ENCODE peak calls at places on chromosomes 11 and 22, in four cellular contexts. One of them, this sample, is unnamed.

GRCh38 chr22:22714600-22715361 is 70.4 kb downstream of the GGTLC2 start:
- DNase-seq in endothelial cell of umbilical vein: no peak
- DNase-seq in fibroblast of lung: no peak
- DNase-seq in fibroblast of the aortic adventitia: no peak
- DNase-seq in this sample: no peak

GRCh38 chr11:77672276-77672675 is 34.7 kb upstream of the CLNS1A start:
- DNase-seq in endothelial cell of umbilical vein: no peak
- DNase-seq in fibroblast of the aortic adventitia: peak; percentile 95
- DNase-seq in fibroblast of lung: peak; percentile 95
- DNase-seq in this sample: peak; percentile 90

GRCh38 chr22:40728731-40729189 is 49.5 kb downstream of the MCHR1 start:
- DNase-seq in endothelial cell of umbilical vein: no peak
- DNase-seq in fibroblast of lung: peak; percentile 56
- DNase-seq in fibroblast of the aortic adventitia: peak; percentile 37
- DNase-seq in this sample: peak; percentile 24

GRCh38 chr11:57762235-57762866 is 749 bp downstream of the CTNND1 start:
- DNase-seq in fibroblast of the aortic adventitia: no peak
- DNase-seq in fibroblast of lung: no peak
- DNase-seq in endothelial cell of umbilical vein: no peak
- DNase-seq in this sample: no peak

GRCh38 chr11:2779981-2780849 is 80.4 kb upstream of the KCNQ1OT1 start:
- DNase-seq in fibroblast of the aortic adventitia: no peak
- DNase-seq in fibroblast of lung: no peak
- DNase-seq in endothelial cell of umbilical vein: peak; percentile 30
- DNase-seq in this sample: no peak

GRCh38 chr22:43441216-43441615 is 29.4 kb downstream of the MPPED1 start:
- DNase-seq in endothelial cell of umbilical vein: no peak
- DNase-seq in fibroblast of lung: no peak
- DNase-seq in fibroblast of the aortic adventitia: no peak
- DNase-seq in this sample: no peak

GRCh38 chr11:115623021-115623451 is 118.8 kb upstream of the CADM1 start:
- DNase-seq in endothelial cell of umbilical vein: no peak
- DNase-seq in fibroblast of lung: peak; percentile 99
- DNase-seq in fibroblast of the aortic adventitia: peak; percentile 32
- DNase-seq in this sample: peak; percentile 92

GRCh38 chr11:47848636-47849155 is 546 bp upstream of the NUP160 start:
- DNase-seq in fibroblast of the aortic adventitia: no peak
- DNase-seq in endothelial cell of umbilical vein: no peak
- DNase-seq in fibroblast of lung: no peak
- DNase-seq in this sample: no peak

GRCh38 chr22:22576244-22576988 is 17.4 kb upstream of the PRAME start:
- DNase-seq in endothelial cell of umbilical vein: peak; percentile 31
- DNase-seq in fibroblast of lung: peak; percentile 16
- DNase-seq in fibroblast of the aortic adventitia: peak; percentile 36
- DNase-seq in this sample: peak; percentile 74

GRCh38 chr11:122453586-122453985 is 201.9 kb upstream of the UBASH3B start:
- DNase-seq in endothelial cell of umbilical vein: no peak
- DNase-seq in fibroblast of the aortic adventitia: no peak
- DNase-seq in fibroblast of lung: no peak
- DNase-seq in this sample: no peak

GRCh38 chr22:33467718-33468117 is 409.5 kb upstream of the SYN3 start:
- DNase-seq in fibroblast of the aortic adventitia: peak; percentile 42
- DNase-seq in fibroblast of lung: no peak
- DNase-seq in endothelial cell of umbilical vein: no peak
- DNase-seq in this sample: no peak

GRCh38 chr11:67024410-67024809 is 1.5 kb downstream of the SYT12 start:
- DNase-seq in fibroblast of lung: peak; percentile 30
- DNase-seq in endothelial cell of umbilical vein: no peak
- DNase-seq in fibroblast of the aortic adventitia: no peak
- DNase-seq in this sample: no peak

GRCh38 chr22:31241200-31241599 is 29.1 kb downstream of the LIMK2 start:
- DNase-seq in fibroblast of lung: peak; percentile 49
- DNase-seq in fibroblast of the aortic adventitia: no peak
- DNase-seq in endothelial cell of umbilical vein: peak; percentile 62
- DNase-seq in this sample: peak; percentile 19

GRCh38 chr11:11346249-11346648 is 6.8 kb downstream of the CSNK2A3 start:
- DNase-seq in fibroblast of the aortic adventitia: no peak
- DNase-seq in fibroblast of lung: no peak
- DNase-seq in endothelial cell of umbilical vein: no peak
- DNase-seq in this sample: no peak

GRCh38 chr11:117828641-117829368 is 4.3 kb upstream of the FXYD2 start:
- DNase-seq in fibroblast of lung: peak; percentile 86
- DNase-seq in endothelial cell of umbilical vein: peak; percentile 54
- DNase-seq in fibroblast of the aortic adventitia: peak; percentile 23
- DNase-seq in this sample: no peak

GRCh38 chr11:46387919-46388618 is 3.5 kb downstream of the CHRM4 start:
- DNase-seq in fibroblast of the aortic adventitia: peak; percentile 29
- DNase-seq in endothelial cell of umbilical vein: no peak
- DNase-seq in fibroblast of lung: no peak
- DNase-seq in this sample: no peak

GRCh38 chr22:36052505-36052941 is 23.9 kb upstream of the RBFOX2 start:
- DNase-seq in fibroblast of lung: peak; percentile 76
- DNase-seq in endothelial cell of umbilical vein: no peak
- DNase-seq in fibroblast of the aortic adventitia: no peak
- DNase-seq in this sample: peak; percentile 74

GRCh38 chr11:26858098-26858497 is 135.8 kb upstream of the FIBIN start:
- DNase-seq in fibroblast of the aortic adventitia: no peak
- DNase-seq in fibroblast of lung: no peak
- DNase-seq in endothelial cell of umbilical vein: no peak
- DNase-seq in this sample: no peak

GRCh38 chr22:46813816-46814597 is 51.6 kb downstream of the TBC1D22A start:
- DNase-seq in fibroblast of the aortic adventitia: peak; percentile 83
- DNase-seq in endothelial cell of umbilical vein: peak; percentile 54
- DNase-seq in fibroblast of lung: peak; percentile 85
- DNase-seq in this sample: peak; percentile 46

GRCh38 chr11:122807731-122808485 is 30.4 kb upstream of the CRTAM start:
- DNase-seq in endothelial cell of umbilical vein: no peak
- DNase-seq in fibroblast of lung: no peak
- DNase-seq in fibroblast of the aortic adventitia: no peak
- DNase-seq in this sample: peak; percentile 40

GRCh38 chr11:31882951-31883392 is 71.8 kb upstream of the PAX6 start:
- DNase-seq in endothelial cell of umbilical vein: no peak
- DNase-seq in fibroblast of the aortic adventitia: no peak
- DNase-seq in fibroblast of lung: peak; percentile 39
- DNase-seq in this sample: no peak

GRCh38 chr22:27801616-27802388 is at the start of gene MN1:
- DNase-seq in fibroblast of the aortic adventitia: peak; percentile 63
- DNase-seq in endothelial cell of umbilical vein: peak; percentile 68
- DNase-seq in fibroblast of lung: peak; percentile 66
- DNase-seq in this sample: peak; percentile 67

GRCh38 chr11:117391181-117391580 is 63.5 kb downstream of the CEP164 start:
- DNase-seq in fibroblast of lung: no peak
- DNase-seq in endothelial cell of umbilical vein: no peak
- DNase-seq in fibroblast of the aortic adventitia: no peak
- DNase-seq in this sample: no peak

GRCh38 chr22:19779011-19779421 is 18.4 kb downstream of the TBX1 start:
- DNase-seq in fibroblast of lung: no peak
- DNase-seq in endothelial cell of umbilical vein: no peak
- DNase-seq in fibroblast of the aortic adventitia: no peak
- DNase-seq in this sample: no peak

GRCh38 chr11:119699227-119699626 is 29.8 kb downstream of the NECTIN1 start:
- DNase-seq in fibroblast of the aortic adventitia: peak; percentile 47
- DNase-seq in endothelial cell of umbilical vein: no peak
- DNase-seq in fibroblast of lung: no peak
- DNase-seq in this sample: peak; percentile 30

GRCh38 chr22:39147335-39148023 is 5.0 kb downstream of the CBX7 start:
- DNase-seq in fibroblast of lung: no peak
- DNase-seq in fibroblast of the aortic adventitia: no peak
- DNase-seq in endothelial cell of umbilical vein: no peak
- DNase-seq in this sample: no peak

GRCh38 chr22:39144101-39144815 is 8.2 kb downstream of the CBX7 start:
- DNase-seq in fibroblast of the aortic adventitia: peak; percentile 43
- DNase-seq in endothelial cell of umbilical vein: no peak
- DNase-seq in fibroblast of lung: peak; percentile 38
- DNase-seq in this sample: peak; percentile 44

GRCh38 chr22:39148727-39149535 is 3.5 kb downstream of the CBX7 start:
- DNase-seq in fibroblast of the aortic adventitia: no peak
- DNase-seq in fibroblast of lung: no peak
- DNase-seq in endothelial cell of umbilical vein: peak; percentile 42
- DNase-seq in this sample: no peak

GRCh38 chr22:39148024-39148726 is 4.3 kb downstream of the CBX7 start:
- DNase-seq in endothelial cell of umbilical vein: no peak
- DNase-seq in fibroblast of the aortic adventitia: no peak
- DNase-seq in fibroblast of lung: no peak
- DNase-seq in this sample: no peak

GRCh38 chr22:39146256-39147101 is 6.0 kb downstream of the CBX7 start:
- DNase-seq in fibroblast of lung: no peak
- DNase-seq in fibroblast of the aortic adventitia: no peak
- DNase-seq in endothelial cell of umbilical vein: no peak
- DNase-seq in this sample: no peak
- H3K4me3 ChIP-seq in fibroblast of lung: peak overlapping the region; percentile 51
- H3K4me3 ChIP-seq in fibroblast of the aortic adventitia: peak overlapping the region; percentile 62
- H3K4me3 ChIP-seq in endothelial cell of umbilical vein: no peak overlapping the region
- H3K4me3 ChIP-seq in this sample: peak overlapping the region; percentile 48

GRCh38 chr11:65661599-65662246 is 993 bp downstream of the RELA start:
- DNase-seq in endothelial cell of umbilical vein: no peak
- DNase-seq in fibroblast of lung: no peak
- DNase-seq in fibroblast of the aortic adventitia: no peak
- DNase-seq in this sample: no peak

GRCh38 chr11:65663634-65664200 is 1.0 kb upstream of the RELA start:
- DNase-seq in endothelial cell of umbilical vein: peak; percentile 63
- DNase-seq in fibroblast of lung: peak; percentile 39
- DNase-seq in fibroblast of the aortic adventitia: peak; percentile 81
- DNase-seq in this sample: peak; percentile 86

GRCh38 chr11:65662247-65662801 is 392 bp downstream of the RELA start:
- DNase-seq in fibroblast of the aortic adventitia: peak; percentile 19
- DNase-seq in endothelial cell of umbilical vein: peak; percentile 60
- DNase-seq in fibroblast of lung: peak; percentile 14
- DNase-seq in this sample: no peak

GRCh38 chr11:65660038-65660437 is 2.7 kb downstream of the RELA start:
- DNase-seq in fibroblast of lung: no peak
- DNase-seq in endothelial cell of umbilical vein: no peak
- DNase-seq in fibroblast of the aortic adventitia: no peak
- DNase-seq in this sample: no peak

GRCh38 chr11:65662802-65663633 is at the start of gene RELA:
- DNase-seq in endothelial cell of umbilical vein: peak; percentile 92
- DNase-seq in fibroblast of the aortic adventitia: peak; percentile 94
- DNase-seq in fibroblast of lung: peak; percentile 92
- DNase-seq in this sample: peak; percentile 96
- TF ChIP-seq CTCF in endothelial cell of umbilical vein: no peak
- TF ChIP-seq CTCF in fibroblast of the aortic adventitia: no peak
- TF ChIP-seq CTCF in fibroblast of lung: no peak
- TF ChIP-seq CTCF in this sample: no peak

GRCh38 chr22:45212992-45213751 is 27.5 kb downstream of the KIAA0930 start:
- DNase-seq in fibroblast of lung: peak; percentile 76
- DNase-seq in fibroblast of the aortic adventitia: peak; percentile 70
- DNase-seq in endothelial cell of umbilical vein: no peak
- DNase-seq in this sample: no peak
- H3K4me3 ChIP-seq in fibroblast of lung: peak overlapping the region; percentile 27
- H3K4me3 ChIP-seq in fibroblast of the aortic adventitia: peak overlapping the region; percentile 70
- H3K4me3 ChIP-seq in endothelial cell of umbilical vein: peak overlapping the region; percentile 51
- H3K4me3 ChIP-seq in this sample: peak overlapping the region; percentile 65

DNA sequence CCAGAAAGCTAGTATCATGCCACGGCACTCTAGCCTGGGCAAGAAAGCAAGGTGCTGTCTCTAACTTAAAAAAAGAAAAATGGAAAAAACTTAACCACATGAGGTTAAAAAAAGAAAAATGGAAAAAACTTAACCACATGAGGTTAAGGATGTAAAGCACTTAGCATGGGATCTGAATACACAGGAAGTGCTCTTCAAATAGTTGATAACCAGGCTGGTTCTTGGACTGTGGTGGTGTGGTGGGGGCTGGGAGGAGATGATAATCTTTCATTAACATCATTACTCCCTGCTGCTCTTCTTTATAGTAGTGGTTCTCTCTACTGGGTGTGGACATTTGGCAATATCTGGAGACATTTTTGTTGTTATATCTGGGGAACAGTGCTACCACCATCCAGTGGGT is 88.4 kb downstream of the TTC17 start:
- DNase-seq in fibroblast of the aortic adventitia: no peak
- DNase-seq in endothelial cell of umbilical vein: no peak
- DNase-seq in fibroblast of lung: peak; percentile 17
- DNase-seq in this sample: no peak
- TF ChIP-seq CTCF in fibroblast of the aortic adventitia: no peak
- TF ChIP-seq CTCF in endothelial cell of umbilical vein: no peak
- TF ChIP-seq CTCF in fibroblast of lung: no peak
- TF ChIP-seq CTCF in this sample: no peak

DNA sequence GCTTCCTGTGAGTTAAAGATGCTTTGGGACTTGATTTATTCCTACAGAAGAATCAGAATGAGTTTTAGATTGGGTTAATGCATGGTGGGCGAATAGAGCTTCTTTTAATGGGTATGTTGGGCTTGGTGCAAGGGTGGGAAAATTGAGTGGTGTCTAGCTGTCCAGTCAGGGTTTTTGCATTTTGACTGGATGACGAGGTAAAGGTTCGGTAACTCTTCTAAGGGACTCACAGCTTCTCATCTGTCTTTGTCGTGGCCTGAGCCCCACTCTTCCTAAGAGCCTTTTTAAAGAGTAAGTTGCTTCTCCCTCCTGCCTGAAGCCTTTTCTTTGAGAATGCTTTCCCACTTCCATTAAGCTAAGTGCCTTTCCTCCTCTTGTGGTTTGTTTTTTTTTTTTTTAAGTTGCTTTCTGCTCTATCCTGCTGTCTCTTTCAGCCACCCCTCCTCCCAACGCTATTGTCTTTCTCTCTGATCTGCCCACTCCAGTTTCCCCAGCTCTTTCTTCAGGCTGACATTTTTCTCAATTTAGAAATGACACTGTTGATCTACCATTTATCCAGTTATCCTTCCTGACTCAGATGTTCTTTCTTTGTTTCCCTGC is 1.1 kb downstream of the DPF2 start:
- DNase-seq in fibroblast of the aortic adventitia: no peak
- DNase-seq in endothelial cell of umbilical vein: peak; percentile 33
- DNase-seq in fibroblast of lung: peak; percentile 18
- DNase-seq in this sample: no peak
- H3K4me3 ChIP-seq in fibroblast of the aortic adventitia: peak overlapping the region; percentile 87
- H3K4me3 ChIP-seq in endothelial cell of umbilical vein: peak overlapping the region; percentile 69
- H3K4me3 ChIP-seq in fibroblast of lung: peak overlapping the region; percentile 74
- H3K4me3 ChIP-seq in this sample: peak overlapping the region; percentile 95

DNA sequence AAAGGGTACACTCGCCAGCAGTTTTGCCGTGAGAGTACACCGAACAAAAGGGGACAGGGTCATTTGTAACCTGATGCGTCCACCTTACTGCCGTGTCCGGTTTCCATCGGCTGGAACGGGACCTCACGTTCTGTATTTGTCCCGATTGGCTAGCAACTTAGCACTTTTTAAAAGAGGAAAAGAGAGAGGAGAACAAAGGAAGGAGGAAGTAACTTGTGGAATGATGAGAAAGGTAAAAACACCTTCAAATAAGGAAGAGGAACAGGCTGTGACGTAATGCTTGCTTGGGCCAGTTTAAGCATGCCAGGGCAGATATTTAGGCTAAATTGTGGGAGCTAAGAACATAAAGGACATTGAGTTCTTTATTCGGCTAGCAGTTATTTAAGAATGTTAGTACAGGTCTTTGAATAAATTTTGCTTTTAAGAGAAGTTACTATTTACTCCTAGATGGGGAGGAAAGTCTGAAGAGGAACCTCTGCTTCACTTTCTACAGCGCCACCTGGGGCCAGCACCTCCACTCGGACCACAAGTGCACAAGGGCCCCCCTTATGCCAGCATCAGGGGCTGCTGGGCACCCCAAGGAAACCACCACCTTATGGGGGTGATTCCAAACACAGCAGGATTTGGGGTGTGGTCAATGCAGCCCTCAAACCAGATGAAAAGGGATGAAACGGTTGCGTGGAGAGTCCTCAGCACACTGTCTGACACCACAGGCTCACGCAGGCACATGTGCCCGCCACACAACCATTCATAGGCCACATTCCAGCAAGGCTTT is 5.8 kb downstream of the ARSA start:
- DNase-seq in endothelial cell of umbilical vein: no peak
- DNase-seq in fibroblast of the aortic adventitia: no peak
- DNase-seq in fibroblast of lung: no peak
- DNase-seq in this sample: no peak
- TF ChIP-seq CTCF in endothelial cell of umbilical vein: no peak
- TF ChIP-seq CTCF in fibroblast of the aortic adventitia: no peak
- TF ChIP-seq CTCF in fibroblast of lung: peak; percentile 2
- TF ChIP-seq CTCF in this sample: peak; percentile 22